ENCODE peak calls at places on chromosome 9, in five cellular contexts. V, N, J, U and C are unnamed samples.
A peak's percentile ranks its signal among the peaks of the same experiment; 100 is the strongest.

GRCh38 chr9:101462558-101462957 is 27.0 kb upstream of the ALDOB start:
- DNase-seq in V (peak; percentile 89), N (no peak), J (no peak), U (no peak), C (no peak)

GRCh38 chr9:132978451-132979087 is at the start of gene GFI1B:
- DNase-seq in V (no peak), N (no peak), J (no peak), U (no peak), C (no peak)

GRCh38 chr9:79581794-79582193 is 10.0 kb downstream of the TLE4 start:
- DNase-seq in V (peak; percentile 94), N (no peak), J (no peak), U (no peak), C (no peak)

GRCh38 chr9:125255781-125256391 is 5.7 kb upstream of the GAPVD1 start:
- DNase-seq in V (no peak), N (no peak), J (no peak), U (no peak), C (no peak)

GRCh38 chr9:3875371-3876132 is 349.8 kb upstream of the RFX3 start:
- DNase-seq in V (peak; percentile 95), N (no peak), J (no peak), U (no peak), C (no peak)

GRCh38 chr9:127262621-127263020 is 2.0 kb upstream of the GARNL3 start:
- DNase-seq in V (peak; percentile 4), N (no peak), J (no peak), U (no peak), C (no peak)

GRCh38 chr9:34654317-34655083 is 2.5 kb downstream of the IL11RA start:
- DNase-seq in V (peak; percentile 57), N (no peak), J (peak; percentile 50), U (peak; percentile 74), C (peak; percentile 79)

GRCh38 chr9:101312661-101313060 is 72.1 kb downstream of the BAAT start:
- DNase-seq in V (no peak), N (no peak), J (no peak), U (no peak), C (no peak)

GRCh38 chr9:104836235-104836634 is 72.3 kb downstream of the NIPSNAP3B start:
- DNase-seq in V (peak; percentile 15), N (no peak), J (no peak), U (no peak), C (no peak)

GRCh38 chr9:82764270-82764669 is 298.7 kb downstream of the RASEF start:
- DNase-seq in V (no peak), N (no peak), J (no peak), U (no peak), C (no peak)

GRCh38 chr9:92607773-92608172 is 62.2 kb downstream of the IPPK start:
- DNase-seq in V (peak; percentile 89), N (no peak), J (no peak), U (no peak), C (no peak)

GRCh38 chr9:89999534-90000370 is 394.9 kb downstream of the GADD45G start:
- DNase-seq in V (peak; percentile 55), N (no peak), J (peak; percentile 90), U (peak; percentile 69), C (peak; percentile 81)

GRCh38 chr9:120439147-120439546 is 140.8 kb downstream of the CDK5RAP2 start:
- DNase-seq in V (peak; percentile 23), N (no peak), J (no peak), U (no peak), C (no peak)

GRCh38 chr9:78541868-78542267 is 244.9 kb downstream of the PSAT1 start:
- DNase-seq in V (peak; percentile 5), N (no peak), J (no peak), U (no peak), C (no peak)

GRCh38 chr9:131670247-131670681 is 69.6 kb downstream of the RAPGEF1 start:
- DNase-seq in V (no peak), N (no peak), J (no peak), U (peak; percentile 85), C (peak; percentile 51)

GRCh38 chr9:3880851-3881250 is 355.1 kb upstream of the RFX3 start:
- DNase-seq in V (peak; percentile 91), N (no peak), J (no peak), U (no peak), C (no peak)

GRCh38 chr9:27165670-27166069 is 56.6 kb downstream of the TEK start:
- DNase-seq in V (no peak), N (no peak), J (no peak), U (no peak), C (no peak)

GRCh38 chr9:77975023-77975422 is 56.6 kb downstream of the GNAQ start:
- DNase-seq in V (no peak), N (no peak), J (no peak), U (no peak), C (no peak)

GRCh38 chr9:70410368-70410767 is 4.1 kb downstream of the KLF9 start:
- DNase-seq in V (peak; percentile 65), N (no peak), J (peak; percentile 48), U (peak; percentile 54), C (no peak)

GRCh38 chr9:5696884-5697283 is 68.0 kb downstream of the RIC1 start:
- DNase-seq in V (no peak), N (no peak), J (no peak), U (no peak), C (no peak)

GRCh38 chr9:33751536-33752129 is 43.7 kb upstream of the PRSS3 start:
- DNase-seq in V (no peak), N (no peak), J (peak; percentile 66), U (no peak), C (no peak)

GRCh38 chr9:132018957-132019405 is 60.7 kb downstream of the MED27 start:
- DNase-seq in V (peak; percentile 24), N (no peak), J (no peak), U (no peak), C (peak; percentile 13)

GRCh38 chr9:20702565-20702964 is 18.5 kb downstream of the FOCAD start:
- DNase-seq in V (no peak), N (no peak), J (no peak), U (no peak), C (no peak)

GRCh38 chr9:93670208-93671029 is 94.0 kb downstream of the PHF2 start:
- DNase-seq in V (peak; percentile 13), N (peak; percentile 4), J (peak; percentile 11), U (peak; percentile 51), C (no peak)

GRCh38 chr9:74458832-74459231 is 38.3 kb upstream of the RORB start:
- DNase-seq in V (no peak), N (no peak), J (no peak), U (no peak), C (no peak)

GRCh38 chr9:32737378-32737777 is 46.0 kb upstream of the TMEM215 start:
- DNase-seq in V (no peak), N (no peak), J (no peak), U (no peak), C (no peak)

GRCh38 chr9:5389109-5389732 is 48.5 kb downstream of the PLGRKT start:
- DNase-seq in V (peak; percentile 91), N (no peak), J (no peak), U (no peak), C (no peak)

GRCh38 chr9:76090909-76091308 is 200.4 kb downstream of the PCSK5 start:
- DNase-seq in V (no peak), N (no peak), J (no peak), U (no peak), C (no peak)

GRCh38 chr9:76090330-76090729 is 199.9 kb downstream of the PCSK5 start:
- DNase-seq in V (no peak), N (no peak), J (no peak), U (no peak), C (no peak)

GRCh38 chr9:76087978-76088377 is 197.5 kb downstream of the PCSK5 start:
- DNase-seq in V (no peak), N (no peak), J (no peak), U (no peak), C (no peak)

GRCh38 chr9:76085596-76085995 is 195.1 kb downstream of the PCSK5 start:
- DNase-seq in V (no peak), N (no peak), J (no peak), U (no peak), C (no peak)

DNA sequence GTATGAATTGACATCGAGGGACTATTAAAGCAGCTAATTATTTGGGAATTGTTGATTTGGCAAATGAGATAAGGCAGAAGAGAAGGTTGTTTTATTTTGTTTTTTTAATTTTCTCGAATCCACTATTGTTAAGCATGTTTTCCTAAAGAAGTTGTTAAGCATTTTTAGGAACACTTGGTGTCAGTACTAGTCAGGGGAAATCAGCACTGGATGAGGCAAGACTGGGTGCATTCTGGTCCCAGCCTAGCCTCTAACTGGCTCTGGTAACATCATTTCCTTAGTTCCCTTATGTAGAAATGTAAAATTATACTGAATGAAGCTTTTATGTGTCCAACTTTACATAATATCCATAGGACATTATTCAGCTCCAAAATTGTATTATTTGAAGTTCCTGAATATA is 196.0 kb downstream of the PCSK5 start:
- DNase-seq in V (peak; percentile 26), N (no peak), J (no peak), U (no peak), C (no peak)
- H3K27me3 ChIP-seq in V (no peaks in the 10 kb centered on the region), N (no peaks in the 10 kb centered on the region), J (no peaks in the 10 kb centered on the region), U (no peaks in the 10 kb centered on the region), C (no peaks in the 10 kb centered on the region)

GRCh38 chr9:137293482-137294090 is 8.5 kb downstream of the NRARP start:
- DNase-seq in V (no peak), N (no peak), J (peak; percentile 89), U (no peak), C (no peak)
- H3K27me3 ChIP-seq in V (peaks cover 21% of the 10 kb centered on the region), N (peaks cover 63% of the 10 kb centered on the region), J (peaks cover 9% of the 10 kb centered on the region), U (no peaks in the 10 kb centered on the region), C (no peaks in the 10 kb centered on the region)

GRCh38 chr9:135570456-135570855 is 8.9 kb downstream of the PAEP start:
- DNase-seq in V (no peak), N (no peak), J (no peak), U (no peak), C (no peak)

GRCh38 chr9:135574943-135575342 is 13.4 kb downstream of the PAEP start:
- DNase-seq in V (no peak), N (no peak), J (no peak), U (no peak), C (no peak)

GRCh38 chr9:135574331-135574730 is 12.8 kb downstream of the PAEP start:
- DNase-seq in V (no peak), N (no peak), J (no peak), U (no peak), C (no peak)

GRCh38 chr9:135573124-135573523 is 11.6 kb downstream of the PAEP start:
- DNase-seq in V (no peak), N (no peak), J (no peak), U (no peak), C (no peak)

GRCh38 chr9:135572233-135572632 is 10.7 kb downstream of the PAEP start:
- DNase-seq in V (no peak), N (no peak), J (no peak), U (no peak), C (no peak)
- H3K27me3 ChIP-seq in V (no peaks in the 10 kb centered on the region), N (no peaks in the 10 kb centered on the region), J (no peaks in the 10 kb centered on the region), U (no peaks in the 10 kb centered on the region), C (no peaks in the 10 kb centered on the region)

GRCh38 chr9:38423939-38424843 is at the start of gene IGFBPL1:
- DNase-seq in V (no peak), N (no peak), J (no peak), U (no peak), C (no peak)

GRCh38 chr9:38431101-38431500 is 6.8 kb upstream of the IGFBPL1 start:
- DNase-seq in V (no peak), N (no peak), J (no peak), U (peak; percentile 26), C (no peak)

GRCh38 chr9:38423273-38423938 is 848 bp downstream of the IGFBPL1 start:
- DNase-seq in V (no peak), N (no peak), J (no peak), U (no peak), C (no peak)

GRCh38 chr9:38424918-38425317 is 664 bp upstream of the IGFBPL1 start:
- DNase-seq in V (no peak), N (no peak), J (no peak), U (no peak), C (no peak)

GRCh38 chr9:38428062-38428461 is 3.8 kb upstream of the IGFBPL1 start:
- DNase-seq in V (no peak), N (no peak), J (no peak), U (peak; percentile 26), C (no peak)
- H3K27me3 ChIP-seq in V (peaks cover 65% of the 10 kb centered on the region), N (peaks cover 24% of the 10 kb centered on the region), J (peaks cover 13% of the 10 kb centered on the region), U (no peaks in the 10 kb centered on the region), C (peaks cover 50% of the 10 kb centered on the region)